ENCODE peak calls at places on chromosome 11, in eight cellular contexts. M is sigmoid colon; R is cardiac fibroblast; G is HCT116; T is astrocyte of the spinal cord; N is CD8-positive, alpha-beta T cell; Q is CD4-positive, CD25-positive, alpha-beta regulatory T cell; Y is stomach. H is an unnamed sample.
A peak's percentile ranks its signal among the peaks of the same experiment; 100 is the strongest.

GRCh38 chr11:117187428-117187798 is 8.9 kb downstream of the SIDT2 start:
- DNase-seq in M (peak; percentile 53), R (no peak), G (no peak), T (no peak), N (no peak), Q (no peak), Y (peak; percentile 25), H (no peak)

GRCh38 chr11:45027312-45027711 is 76.6 kb upstream of the TP53I11 start:
- DNase-seq in M (no peak), R (no peak), G (no peak), T (no peak), N (no peak), Q (no peak), Y (no peak), H (no peak)

GRCh38 chr11:62725686-62726085 is 1.6 kb downstream of the HNRNPUL2 start:
- DNase-seq in M (no peak), R (no peak), G (no peak), T (no peak), N (no peak), Q (no peak), Y (no peak), H (no peak)

GRCh38 chr11:1087961-1088926 is 13.6 kb downstream of the MUC2 start:
- DNase-seq in M (peak; percentile 60), R (no peak), G (no peak), T (no peak), N (no peak), Q (no peak), Y (no peak), H (peak; percentile 42)

GRCh38 chr11:5280582-5281102 is 10.9 kb upstream of the HBE1 start:
- DNase-seq in M (no peak), R (peak; percentile 100), G (peak; percentile 97), T (peak; percentile 99), N (no peak), Q (no peak), Y (peak; percentile 45), H (no peak)

GRCh38 chr11:44857490-44857889 is 93.2 kb downstream of the TP53I11 start:
- DNase-seq in M (peak; percentile 85), R (no peak), G (no peak), T (no peak), N (no peak), Q (no peak), Y (no peak), H (no peak)

GRCh38 chr11:1554981-1555712 is 16.9 kb downstream of the DUSP8 start:
- DNase-seq in M (no peak), R (no peak), G (no peak), T (no peak), N (peak; percentile 8), Q (no peak), Y (no peak), H (no peak)

GRCh38 chr11:118790357-118791014 is 478 bp downstream of the DDX6 start:
- DNase-seq in M (peak; percentile 86), R (peak; percentile 69), G (no peak), T (peak; percentile 71), N (peak; percentile 67), Q (peak; percentile 69), Y (peak; percentile 43), H (peak; percentile 55)

GRCh38 chr11:68838572-68838964 is 3.1 kb downstream of the CPT1A start:
- DNase-seq in M (peak; percentile 88), R (peak; percentile 27), G (no peak), T (no peak), N (no peak), Q (peak; percentile 8), Y (no peak), H (no peak)

GRCh38 chr11:96314326-96315050 is 28.5 kb downstream of the MAML2 start:
- DNase-seq in M (no peak), R (peak; percentile 85), G (peak; percentile 48), T (peak; percentile 61), N (no peak), Q (no peak), Y (no peak), H (no peak)

GRCh38 chr11:35511666-35512065 is 13.8 kb downstream of the PAMR1 start:
- DNase-seq in M (no peak), R (peak; percentile 79), G (no peak), T (peak; percentile 72), N (no peak), Q (no peak), Y (no peak), H (no peak)

GRCh38 chr11:2428322-2428795 is 16.0 kb downstream of the TRPM5 start:
- DNase-seq in M (no peak), R (peak; percentile 60), G (peak; percentile 52), T (peak; percentile 5), N (peak; percentile 94), Q (peak; percentile 80), Y (peak; percentile 90), H (peak; percentile 39)

GRCh38 chr11:116873391-116873790 is 36.0 kb upstream of the APOA1 start:
- DNase-seq in M (no peak), R (no peak), G (no peak), T (no peak), N (no peak), Q (no peak), Y (no peak), H (no peak)

GRCh38 chr11:119952441-119952840 is 185.5 kb downstream of the TRIM29 start:
- DNase-seq in M (no peak), R (no peak), G (no peak), T (no peak), N (no peak), Q (no peak), Y (no peak), H (no peak)

GRCh38 chr11:115500547-115501503 is 3.4 kb downstream of the CADM1 start:
- DNase-seq in M (no peak), R (no peak), G (no peak), T (no peak), N (no peak), Q (no peak), Y (no peak), H (no peak)

GRCh38 chr11:73578786-73579185 is 19.1 kb downstream of the FAM168A start:
- DNase-seq in M (no peak), R (no peak), G (no peak), T (no peak), N (no peak), Q (no peak), Y (no peak), H (peak; percentile 32)

GRCh38 chr11:33704240-33705002 is 3.8 kb upstream of the C11orf91 start:
- DNase-seq in M (no peak), R (peak; percentile 29), G (no peak), T (no peak), N (no peak), Q (no peak), Y (no peak), H (no peak)

GRCh38 chr11:1307998-1308744 is 1.3 kb downstream of the TOLLIP start:
- DNase-seq in M (no peak), R (peak; percentile 48), G (no peak), T (peak; percentile 14), N (no peak), Q (no peak), Y (peak; percentile 53), H (no peak)

GRCh38 chr11:73286240-73286810 is 14.2 kb downstream of the P2RY6 start:
- DNase-seq in M (no peak), R (no peak), G (no peak), T (no peak), N (no peak), Q (no peak), Y (no peak), H (no peak)

GRCh38 chr11:66685276-66686099 is 7.8 kb upstream of the RBM4B start:
- DNase-seq in M (no peak), R (no peak), G (no peak), T (no peak), N (no peak), Q (no peak), Y (no peak), H (no peak)

GRCh38 chr11:65592840-65593517 is 2.6 kb downstream of the KCNK7 start:
- DNase-seq in M (no peak), R (no peak), G (no peak), T (no peak), N (no peak), Q (no peak), Y (no peak), H (no peak)
- H3K4me3 ChIP-seq in M (no peak overlapping the region), R (no peak overlapping the region), G (no peak overlapping the region), T (no peak overlapping the region), N (no peak overlapping the region), Q (no peak overlapping the region), Y (no peak overlapping the region), H (no peak overlapping the region)

GRCh38 chr11:47393163-47394049 is 15.0 kb upstream of the SLC39A13 start:
- DNase-seq in M (peak; percentile 78), R (peak; percentile 64), G (no peak), T (peak; percentile 65), N (no peak), Q (no peak), Y (no peak), H (no peak)
- H3K4me3 ChIP-seq in M (no peak overlapping the region), R (no peak overlapping the region), G (no peak overlapping the region), T (no peak overlapping the region), N (no peak overlapping the region), Q (no peak overlapping the region), Y (no peak overlapping the region), H (no peak overlapping the region)

DNA sequence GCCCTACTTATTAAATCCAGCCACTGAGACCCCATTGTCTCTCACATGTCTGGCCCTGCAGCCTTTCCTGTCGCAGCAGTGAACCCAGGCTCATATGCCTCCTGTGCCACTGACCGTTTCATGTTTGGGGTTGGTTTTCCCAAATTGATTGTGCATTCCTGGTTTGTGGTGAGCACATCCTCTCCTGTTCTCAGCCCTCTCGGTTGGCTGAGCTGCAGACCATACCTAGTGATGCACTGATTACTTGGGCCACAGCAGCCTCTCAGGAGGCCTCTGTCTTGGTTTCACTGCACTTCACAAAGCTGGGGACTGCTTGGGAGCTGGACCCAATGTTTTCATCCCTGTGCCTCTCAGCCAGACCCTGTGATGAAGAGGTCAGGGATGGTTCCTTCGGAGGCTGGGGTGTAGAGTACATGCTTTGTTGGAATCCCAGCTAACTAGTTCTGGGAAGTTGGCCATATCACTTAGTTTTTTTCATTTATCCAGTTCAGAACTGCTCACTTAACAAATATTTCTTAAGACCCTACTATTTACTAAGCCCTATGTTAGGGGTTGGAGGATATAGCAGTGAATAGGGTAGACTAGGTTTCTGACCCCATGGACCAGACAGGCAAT is 30.9 kb downstream of the PARVA start:
- DNase-seq in M (no peak), R (no peak), G (no peak), T (no peak), N (no peak), Q (no peak), Y (no peak), H (no peak)
- H3K4me3 ChIP-seq in M (no peak overlapping the region), R (no peak overlapping the region), G (no peak overlapping the region), T (no peak overlapping the region), N (no peak overlapping the region), Q (no peak overlapping the region), Y (no peak overlapping the region), H (no peak overlapping the region)

DNA sequence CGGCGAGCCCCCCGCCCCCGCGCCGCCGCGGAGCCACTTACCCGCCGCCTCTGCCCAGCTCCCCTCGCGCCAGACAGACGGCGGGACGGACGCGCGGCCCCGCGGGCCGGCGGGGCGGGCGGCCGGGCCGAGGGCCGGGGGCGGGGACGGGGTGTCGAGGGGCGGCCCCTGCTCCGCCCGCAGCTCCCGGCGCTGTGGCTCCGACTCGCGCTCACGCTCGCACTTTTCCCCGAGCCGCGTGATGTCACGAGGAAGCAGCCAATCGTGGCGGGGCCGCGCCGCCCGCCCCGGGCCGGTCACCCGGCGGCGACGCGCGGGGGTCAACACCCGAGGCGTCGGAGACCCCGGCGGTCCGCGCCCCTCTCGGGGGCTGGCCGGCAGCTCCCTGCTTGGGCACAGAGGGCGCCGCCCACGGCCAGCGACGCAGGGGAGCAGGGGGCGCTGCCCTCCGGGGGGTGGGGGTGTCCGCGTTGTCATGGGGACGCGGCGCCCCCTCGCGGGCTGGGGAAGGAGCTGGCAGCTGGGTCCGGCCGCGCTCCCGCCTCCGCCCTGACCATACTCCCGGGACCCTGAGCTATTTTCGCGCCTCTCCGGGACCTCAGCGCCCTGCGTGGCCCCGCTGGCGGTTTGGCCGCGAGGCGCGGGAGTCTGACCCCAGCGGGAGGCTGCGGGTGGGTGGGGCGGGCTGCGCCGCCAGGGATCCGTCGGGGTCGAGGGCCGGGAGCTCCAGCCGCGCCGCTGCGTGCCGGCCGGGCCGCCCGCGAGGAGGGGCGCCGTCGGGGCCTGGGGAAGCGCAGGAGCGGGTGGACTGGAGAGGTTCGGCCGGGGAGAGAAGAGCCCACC is at the start of gene CHRM4:
- DNase-seq in M (peak; percentile 53), R (no peak), G (no peak), T (no peak), N (no peak), Q (no peak), Y (no peak), H (no peak)
- H3K4me3 ChIP-seq in M (peak within 1 kb of the TSS; percentile 18), R (peak within 1 kb of the TSS; percentile 48), G (peak within 1 kb of the TSS; percentile 47), T (peak within 1 kb of the TSS; percentile 17), N (no peak within 1 kb of the TSS), Q (no peak within 1 kb of the TSS), Y (peak within 1 kb of the TSS; percentile 43), H (peak within 1 kb of the TSS; percentile 33)

H was measured in Jurkat, Clone E6-1.